ENCODE peak calls at places on chromosome 16, in four cellular contexts. B is RWPE1, F is mesendoderm, Q is EH. M is an unnamed sample.

GRCh38 chr16:16025214-16025968 is 76.0 kb downstream of the ABCC1 start:
- DNase-seq in B (no peak), Q (peak; percentile 96), F (no peak), M (no peak)

GRCh38 chr16:75011634-75012307 is 12.9 kb downstream of the ZNRF1 start:
- DNase-seq in F (no peak), Q (peak; percentile 95), B (peak; percentile 91), M (peak; percentile 91)

GRCh38 chr16:9378876-9379275 is 287.4 kb downstream of the HAPSTR1 start:
- DNase-seq in Q (no peak), F (peak; percentile 69), B (no peak), M (no peak)

GRCh38 chr16:79089735-79090284 is 510.7 kb downstream of the MAF start:
- DNase-seq in Q (no peak), F (no peak), B (no peak), M (no peak)

GRCh38 chr16:81831722-81832126 is 52.6 kb downstream of the PLCG2 start:
- DNase-seq in B (no peak), Q (peak; percentile 4), F (peak; percentile 43), M (no peak)

GRCh38 chr16:85438981-85439639 is 174.0 kb upstream of the GSE1 start:
- DNase-seq in F (no peak), B (no peak), Q (no peak), M (no peak)

GRCh38 chr16:54194008-54194731 is 92.4 kb downstream of the IRX3 start:
- DNase-seq in B (no peak), F (peak; percentile 88), Q (peak; percentile 36), M (peak; percentile 24)

GRCh38 chr16:65083181-65083845 is 38.5 kb downstream of the CDH11 start:
- DNase-seq in Q (peak; percentile 50), F (no peak), B (no peak), M (peak; percentile 79)

GRCh38 chr16:72848759-72849664 is 198.9 kb downstream of the ZFHX3 start:
- DNase-seq in F (no peak), Q (peak; percentile 96), B (peak; percentile 57), M (peak; percentile 37)

GRCh38 chr16:89048087-89048729 is 45.4 kb upstream of the ACSF3 start:
- DNase-seq in F (no peak), B (no peak), Q (no peak), M (no peak)

GRCh38 chr16:81821422-81822128 is 42.5 kb downstream of the PLCG2 start:
- DNase-seq in B (no peak), F (no peak), Q (no peak), M (no peak)

GRCh38 chr16:86762035-86762550 is 183.7 kb downstream of the FOXL1 start:
- DNase-seq in Q (no peak), F (no peak), B (no peak), M (no peak)

GRCh38 chr16:88301431-88301830 is 81.3 kb upstream of the ZNF469 start:
- DNase-seq in F (no peak), Q (no peak), B (no peak), M (no peak)

GRCh38 chr16:67016681-67017450 is 12.1 kb upstream of the CBFB start:
- DNase-seq in F (no peak), Q (no peak), B (no peak), M (no peak)

GRCh38 chr16:87324411-87325275 is 7.5 kb upstream of the C16orf95 start:
- DNase-seq in F (peak; percentile 63), Q (peak; percentile 36), B (peak; percentile 54), M (no peak)

GRCh38 chr16:88785106-88785924 is at the start of gene PIEZO1:
- DNase-seq in F (peak; percentile 46), Q (peak; percentile 67), B (peak; percentile 74), M (no peak)

GRCh38 chr16:49564577-49565224 is 191.1 kb downstream of the C16orf78 start:
- DNase-seq in Q (no peak), F (peak; percentile 72), B (no peak), M (no peak)

GRCh38 chr16:58128721-58129096 is 472 bp downstream of the CFAP20 start:
- DNase-seq in Q (peak; percentile 4), B (no peak), F (no peak), M (no peak)

GRCh38 chr16:17448640-17449638 is 21.8 kb downstream of the XYLT1 start:
- DNase-seq in B (no peak), Q (no peak), F (no peak), M (no peak)

GRCh38 chr16:89216315-89217137 is 977 bp upstream of the ZNF778 start:
- DNase-seq in F (peak; percentile 80), B (peak; percentile 73), Q (peak; percentile 78), M (peak; percentile 72)

GRCh38 chr16:53712065-53712464 is 8.1 kb downstream of the FTO start:
- DNase-seq in B (no peak), Q (no peak), F (no peak), M (no peak)

GRCh38 chr16:11393366-11393765 is 48.1 kb downstream of the RMI2 start:
- DNase-seq in Q (no peak), F (no peak), B (no peak), M (no peak)

GRCh38 chr16:50718061-50718760 is 23.7 kb upstream of the CYLD start:
- DNase-seq in Q (peak; percentile 46), F (no peak), B (no peak), M (no peak)

GRCh38 chr16:22220714-22221113 is 14.6 kb downstream of the EEF2K start:
- DNase-seq in B (no peak), Q (no peak), F (no peak), M (no peak)